ENCODE peak calls at places on chromosomes 12 and 14, in seven cellular contexts. One of them, this sample, is unnamed. For H3K9me2, the result is how much of the 10 kb centered on the place peaks cover.

GRCh38 chr12:123757555-123757954 is 4.5 kb upstream of the DNAH10 start:
- DNase-seq in PC-9: no peak
- DNase-seq in GM23248: peak
- DNase-seq in OCI-LY7: no peak
- DNase-seq in hepatocyte: no peak
- DNase-seq in HCT116: no peak
- DNase-seq in SK-N-SH: no peak
- DNase-seq in this sample: no peak

GRCh38 chr12:95286713-95287112 is 69.1 kb downstream of the VEZT start:
- DNase-seq in PC-9: no peak
- DNase-seq in GM23248: no peak
- DNase-seq in OCI-LY7: no peak
- DNase-seq in hepatocyte: no peak
- DNase-seq in HCT116: no peak
- DNase-seq in SK-N-SH: no peak
- DNase-seq in this sample: no peak

GRCh38 chr12:43805149-43805856 is 814 bp downstream of the TWF1 start:
- DNase-seq in PC-9: no peak
- DNase-seq in GM23248: no peak
- DNase-seq in OCI-LY7: peak
- DNase-seq in hepatocyte: no peak
- DNase-seq in HCT116: no peak
- DNase-seq in SK-N-SH: peak
- DNase-seq in this sample: peak

GRCh38 chr12:71400481-71400880 is 39.1 kb upstream of the LGR5 start:
- DNase-seq in PC-9: no peak
- DNase-seq in GM23248: no peak
- DNase-seq in OCI-LY7: no peak
- DNase-seq in hepatocyte: no peak
- DNase-seq in HCT116: no peak
- DNase-seq in SK-N-SH: no peak
- DNase-seq in this sample: no peak

GRCh38 chr12:55933158-55933798 is 2.3 kb downstream of the DGKA start:
- DNase-seq in PC-9: peak
- DNase-seq in GM23248: peak
- DNase-seq in OCI-LY7: no peak
- DNase-seq in hepatocyte: no peak
- DNase-seq in HCT116: peak
- DNase-seq in SK-N-SH: no peak
- DNase-seq in this sample: no peak

GRCh38 chr12:47715393-47715876 is 9.6 kb upstream of the RPAP3 start:
- DNase-seq in PC-9: peak
- DNase-seq in GM23248: peak
- DNase-seq in OCI-LY7: peak
- DNase-seq in hepatocyte: peak
- DNase-seq in HCT116: peak
- DNase-seq in SK-N-SH: peak
- DNase-seq in this sample: peak

GRCh38 chr14:92660571-92660970 is 87.9 kb downstream of the LGMN start:
- DNase-seq in PC-9: no peak
- DNase-seq in GM23248: no peak
- DNase-seq in OCI-LY7: no peak
- DNase-seq in hepatocyte: no peak
- DNase-seq in HCT116: no peak
- DNase-seq in SK-N-SH: no peak
- DNase-seq in this sample: no peak

GRCh38 chr12:68028647-68029046 is 39.4 kb downstream of the IFNG-AS1 start:
- DNase-seq in PC-9: no peak
- DNase-seq in GM23248: no peak
- DNase-seq in OCI-LY7: no peak
- DNase-seq in hepatocyte: no peak
- DNase-seq in HCT116: no peak
- DNase-seq in SK-N-SH: no peak
- DNase-seq in this sample: no peak

GRCh38 chr12:110733089-110733715 is 9.5 kb downstream of the PPP1CC start:
- DNase-seq in PC-9: no peak
- DNase-seq in GM23248: peak
- DNase-seq in OCI-LY7: no peak
- DNase-seq in hepatocyte: no peak
- DNase-seq in HCT116: no peak
- DNase-seq in SK-N-SH: no peak
- DNase-seq in this sample: no peak

GRCh38 chr12:63319386-63319785 is 168.4 kb upstream of the AVPR1A start:
- DNase-seq in PC-9: no peak
- DNase-seq in GM23248: peak
- DNase-seq in OCI-LY7: no peak
- DNase-seq in hepatocyte: peak
- DNase-seq in HCT116: peak
- DNase-seq in SK-N-SH: no peak
- DNase-seq in this sample: peak

GRCh38 chr14:31205681-31206535 is 1.7 kb downstream of the HECTD1 start:
- DNase-seq in PC-9: no peak
- DNase-seq in GM23248: peak
- DNase-seq in OCI-LY7: peak
- DNase-seq in hepatocyte: peak
- DNase-seq in HCT116: no peak
- DNase-seq in SK-N-SH: peak
- DNase-seq in this sample: no peak

GRCh38 chr14:101001311-101002069 is 98.0 kb upstream of the RTL1 start:
- DNase-seq in PC-9: no peak
- DNase-seq in GM23248: peak
- DNase-seq in OCI-LY7: no peak
- DNase-seq in hepatocyte: no peak
- DNase-seq in HCT116: no peak
- DNase-seq in SK-N-SH: no peak
- DNase-seq in this sample: no peak

GRCh38 chr12:30110970-30111586 is 327.3 kb upstream of the TMTC1 start:
- DNase-seq in PC-9: no peak
- DNase-seq in GM23248: peak
- DNase-seq in OCI-LY7: no peak
- DNase-seq in hepatocyte: no peak
- DNase-seq in HCT116: no peak
- DNase-seq in SK-N-SH: peak
- DNase-seq in this sample: no peak

GRCh38 chr14:99360774-99361595 is 89.0 kb upstream of the BCL11B start:
- DNase-seq in PC-9: no peak
- DNase-seq in GM23248: no peak
- DNase-seq in OCI-LY7: peak
- DNase-seq in hepatocyte: no peak
- DNase-seq in HCT116: peak
- DNase-seq in SK-N-SH: peak
- DNase-seq in this sample: no peak

GRCh38 chr14:71287567-71287966 is 380.3 kb downstream of the PCNX1 start:
- DNase-seq in PC-9: no peak
- DNase-seq in GM23248: no peak
- DNase-seq in OCI-LY7: no peak
- DNase-seq in hepatocyte: no peak
- DNase-seq in HCT116: no peak
- DNase-seq in SK-N-SH: no peak
- DNase-seq in this sample: no peak

GRCh38 chr14:92967346-92967926 is 44.5 kb downstream of the CHGA start:
- DNase-seq in PC-9: no peak
- DNase-seq in GM23248: peak
- DNase-seq in OCI-LY7: no peak
- DNase-seq in hepatocyte: no peak
- DNase-seq in HCT116: no peak
- DNase-seq in SK-N-SH: no peak
- DNase-seq in this sample: no peak

GRCh38 chr14:71658261-71658860 is 273.9 kb upstream of the RGS6 start:
- DNase-seq in PC-9: no peak
- DNase-seq in GM23248: peak
- DNase-seq in OCI-LY7: peak
- DNase-seq in hepatocyte: no peak
- DNase-seq in HCT116: no peak
- DNase-seq in SK-N-SH: no peak
- DNase-seq in this sample: no peak

GRCh38 chr12:111171832-111172231 is 197.1 kb downstream of the PHETA1 start:
- DNase-seq in PC-9: no peak
- DNase-seq in GM23248: no peak
- DNase-seq in OCI-LY7: no peak
- DNase-seq in hepatocyte: no peak
- DNase-seq in HCT116: no peak
- DNase-seq in SK-N-SH: no peak
- DNase-seq in this sample: no peak

GRCh38 chr14:38994721-38995120 is 108.3 kb downstream of the SEC23A start:
- DNase-seq in PC-9: no peak
- DNase-seq in GM23248: no peak
- DNase-seq in OCI-LY7: no peak
- DNase-seq in hepatocyte: no peak
- DNase-seq in HCT116: no peak
- DNase-seq in SK-N-SH: no peak
- DNase-seq in this sample: no peak

GRCh38 chr12:62375603-62376002 is 91.0 kb upstream of the MON2 start:
- DNase-seq in PC-9: no peak
- DNase-seq in GM23248: no peak
- DNase-seq in OCI-LY7: no peak
- DNase-seq in hepatocyte: no peak
- DNase-seq in HCT116: no peak
- DNase-seq in SK-N-SH: no peak
- DNase-seq in this sample: no peak

GRCh38 chr12:52440821-52441319 is 6.7 kb upstream of the KRT75 start:
- DNase-seq in PC-9: peak
- DNase-seq in GM23248: peak
- DNase-seq in OCI-LY7: no peak
- DNase-seq in hepatocyte: peak
- DNase-seq in HCT116: peak
- DNase-seq in SK-N-SH: no peak
- DNase-seq in this sample: no peak

GRCh38 chr12:132285991-132286681 is 43.3 kb downstream of the GALNT9 start:
- DNase-seq in PC-9: no peak
- DNase-seq in GM23248: peak
- DNase-seq in OCI-LY7: no peak
- DNase-seq in hepatocyte: peak
- DNase-seq in HCT116: no peak
- DNase-seq in SK-N-SH: peak
- DNase-seq in this sample: peak

GRCh38 chr12:82867782-82868505 is 181.2 kb downstream of the TMTC2 start:
- DNase-seq in PC-9: no peak
- DNase-seq in GM23248: no peak
- DNase-seq in OCI-LY7: no peak
- DNase-seq in hepatocyte: no peak
- DNase-seq in HCT116: no peak
- DNase-seq in SK-N-SH: no peak
- DNase-seq in this sample: peak

GRCh38 chr12:69447892-69448291 is 22.3 kb upstream of the FRS2 start:
- DNase-seq in PC-9: no peak
- DNase-seq in GM23248: no peak
- DNase-seq in OCI-LY7: no peak
- DNase-seq in hepatocyte: no peak
- DNase-seq in HCT116: no peak
- DNase-seq in SK-N-SH: no peak
- DNase-seq in this sample: no peak
- H3K9me2 ChIP-seq in PC-9: under half
- H3K9me2 ChIP-seq in GM23248: under half
- H3K9me2 ChIP-seq in OCI-LY7: under half
- H3K9me2 ChIP-seq in hepatocyte: under half
- H3K9me2 ChIP-seq in HCT116: under half
- H3K9me2 ChIP-seq in SK-N-SH: under half
- H3K9me2 ChIP-seq in this sample: under half

DNA sequence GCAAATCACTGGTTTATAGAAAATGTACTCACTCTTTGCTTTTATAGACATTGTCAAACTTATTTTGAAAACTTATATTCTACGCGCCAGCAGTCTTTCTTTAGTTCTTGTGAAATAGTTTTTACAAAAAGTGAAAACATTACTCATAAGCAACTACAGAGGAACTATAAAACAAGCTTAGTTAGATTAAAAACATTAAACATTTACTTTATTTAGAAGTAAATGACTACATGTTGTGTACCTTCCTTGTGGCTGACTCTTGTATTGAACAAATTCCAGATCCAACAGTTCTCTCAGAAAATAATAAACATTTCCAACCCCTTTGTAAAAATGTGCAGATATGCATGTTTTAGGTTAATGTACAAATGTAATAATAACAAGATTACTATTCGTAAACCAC is 198.5 kb downstream of the SOX5 start:
- DNase-seq in PC-9: no peak
- DNase-seq in GM23248: no peak
- DNase-seq in OCI-LY7: no peak
- DNase-seq in hepatocyte: no peak
- DNase-seq in HCT116: no peak
- DNase-seq in SK-N-SH: no peak
- DNase-seq in this sample: no peak
- H3K4me2 ChIP-seq in PC-9: no peak
- H3K4me2 ChIP-seq in GM23248: no peak
- H3K4me2 ChIP-seq in OCI-LY7: no peak
- H3K4me2 ChIP-seq in hepatocyte: no peak
- H3K4me2 ChIP-seq in HCT116: no peak
- H3K4me2 ChIP-seq in SK-N-SH: no peak
- H3K4me2 ChIP-seq in this sample: no peak

GRCh38 chr14:81023095-81023710 is 67.8 kb downstream of the TSHR start:
- DNase-seq in PC-9: no peak
- DNase-seq in GM23248: no peak
- DNase-seq in OCI-LY7: no peak
- DNase-seq in hepatocyte: no peak
- DNase-seq in HCT116: no peak
- DNase-seq in SK-N-SH: no peak
- DNase-seq in this sample: no peak

GRCh38 chr14:81018714-81019512 is 63.5 kb downstream of the TSHR start:
- DNase-seq in PC-9: no peak
- DNase-seq in GM23248: no peak
- DNase-seq in OCI-LY7: no peak
- DNase-seq in hepatocyte: no peak
- DNase-seq in HCT116: no peak
- DNase-seq in SK-N-SH: no peak
- DNase-seq in this sample: no peak

DNA sequence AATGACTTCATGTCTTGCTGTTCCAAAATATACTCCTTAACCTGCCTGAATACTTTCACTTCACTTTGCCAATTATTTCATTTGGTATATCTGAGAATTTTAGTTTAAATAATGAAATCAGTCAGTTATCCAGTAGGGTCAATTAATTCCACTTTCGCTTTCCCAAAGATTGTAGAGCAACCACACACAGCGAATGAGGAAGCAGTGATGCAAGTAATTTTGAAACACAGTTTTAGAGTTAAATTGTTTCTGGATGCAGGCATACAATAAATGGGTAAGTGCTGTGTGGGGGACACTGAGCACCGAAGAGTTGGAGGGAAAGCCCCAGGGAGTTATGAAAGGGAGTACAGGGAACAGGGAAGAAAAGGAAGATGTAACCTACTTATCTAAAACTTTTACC is 62.8 kb downstream of the TSHR start:
- DNase-seq in PC-9: no peak
- DNase-seq in GM23248: no peak
- DNase-seq in OCI-LY7: no peak
- DNase-seq in hepatocyte: no peak
- DNase-seq in HCT116: no peak
- DNase-seq in SK-N-SH: no peak
- DNase-seq in this sample: no peak
- H3K9me2 ChIP-seq in PC-9: under half
- H3K9me2 ChIP-seq in GM23248: under half
- H3K9me2 ChIP-seq in OCI-LY7: under half
- H3K9me2 ChIP-seq in hepatocyte: under half
- H3K9me2 ChIP-seq in HCT116: under half
- H3K9me2 ChIP-seq in SK-N-SH: under half
- H3K9me2 ChIP-seq in this sample: under half

DNA sequence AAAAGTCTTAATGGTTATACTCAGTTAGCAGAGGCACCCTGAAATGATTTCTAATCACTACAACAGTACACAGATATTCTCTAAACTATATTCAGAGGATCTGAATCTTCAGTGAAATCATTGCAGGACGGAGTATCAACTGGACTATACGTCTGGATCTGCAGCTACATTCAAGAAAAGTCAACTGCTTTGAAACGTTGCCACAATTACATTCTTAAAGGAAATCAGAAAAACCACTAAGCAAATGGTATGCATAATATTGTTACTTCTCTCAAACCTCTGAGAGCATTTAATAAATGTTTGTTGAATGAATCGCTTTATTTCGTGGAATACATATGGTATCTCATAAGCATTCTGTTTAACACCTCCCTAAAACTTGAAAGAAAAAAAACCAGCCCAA is 67.4 kb downstream of the MED13L start:
- DNase-seq in PC-9: no peak
- DNase-seq in GM23248: peak
- DNase-seq in OCI-LY7: no peak
- DNase-seq in hepatocyte: no peak
- DNase-seq in HCT116: no peak
- DNase-seq in SK-N-SH: no peak
- DNase-seq in this sample: no peak
- H3K4me2 ChIP-seq in PC-9: no peak
- H3K4me2 ChIP-seq in GM23248: no peak
- H3K4me2 ChIP-seq in OCI-LY7: no peak
- H3K4me2 ChIP-seq in hepatocyte: no peak
- H3K4me2 ChIP-seq in HCT116: no peak
- H3K4me2 ChIP-seq in SK-N-SH: no peak
- H3K4me2 ChIP-seq in this sample: no peak

This sample was measured in GM23338.